ENCODE peak calls at places on chromosomes 6 and 20, in four cellular contexts. P is NCI-H2171 treated with DMSO at 0.1 percent for 48 hours, C is retina, E is HEK293T. D is an unnamed sample.

GRCh38 chr20:23637282-23638221 is at the start of gene CST3:
- DNase-seq in P (peak), C (peak), E (peak), D (peak)

GRCh38 chr6:36383608-36384007 is 3.9 kb downstream of the ETV7 start:
- DNase-seq in P (no peak), C (no peak), E (no peak), D (no peak)

GRCh38 chr6:41247882-41248707 is 19.9 kb downstream of the TREML4 start:
- DNase-seq in P (no peak), C (no peak), E (no peak), D (no peak)

GRCh38 chr6:158474961-158475343 is 84.9 kb upstream of the TMEM181 start:
- DNase-seq in P (no peak), C (no peak), E (no peak), D (peak)

GRCh38 chr6:89275900-89276299 is 39.2 kb downstream of the GABRR2 start:
- DNase-seq in P (no peak), C (no peak), E (no peak), D (no peak)

GRCh38 chr6:33286946-33287914 is 1.8 kb downstream of the WDR46 start:
- DNase-seq in P (no peak), C (no peak), E (no peak), D (no peak)

GRCh38 chr6:13413466-13413862 is 73.9 kb downstream of the GFOD1 start:
- DNase-seq in P (no peak), C (no peak), E (no peak), D (no peak)

GRCh38 chr6:105991561-105992314 is 94.4 kb upstream of the PRDM1 start:
- DNase-seq in P (peak), C (no peak), E (peak), D (peak)

GRCh38 chr20:4815618-4816017 is 93.9 kb downstream of the PRND start:
- DNase-seq in P (no peak), C (no peak), E (no peak), D (no peak)

GRCh38 chr20:46954490-46955038 is 59.9 kb downstream of the EYA2 start:
- DNase-seq in P (no peak), C (peak), E (no peak), D (no peak)

GRCh38 chr20:42254673-42255072 is 636.5 kb upstream of the CHD6 start:
- DNase-seq in P (no peak), C (no peak), E (no peak), D (no peak)

GRCh38 chr6:40352527-40353170 is 234.5 kb downstream of the LRFN2 start:
- DNase-seq in P (no peak), C (no peak), E (peak), D (no peak)

GRCh38 chr6:56551409-56552120 is 91.1 kb downstream of the DST start:
- DNase-seq in P (no peak), C (no peak), E (no peak), D (no peak)

GRCh38 chr6:24060982-24061754 is 64.8 kb upstream of the NRSN1 start:
- DNase-seq in P (no peak), C (no peak), E (no peak), D (no peak)

GRCh38 chr20:44053046-44053445 is 133.9 kb downstream of the JPH2 start:
- DNase-seq in P (no peak), C (no peak), E (no peak), D (no peak)

GRCh38 chr20:59006864-59007757 is at the start of gene CTSZ:
- DNase-seq in P (no peak), C (peak), E (no peak), D (no peak)

GRCh38 chr20:48616481-48616880 is 211.3 kb downstream of the PREX1 start:
- DNase-seq in P (no peak), C (no peak), E (no peak), D (no peak)

GRCh38 chr6:118739976-118740771 is 88.8 kb upstream of the CEP85L start:
- DNase-seq in P (peak), C (no peak), E (no peak), D (no peak)

GRCh38 chr20:61605862-61606557 is 353.9 kb downstream of the CDH4 start:
- DNase-seq in P (no peak), C (no peak), E (no peak), D (no peak)

GRCh38 chr6:76135481-76135880 is 63.0 kb upstream of the IMPG1 start:
- DNase-seq in P (no peak), C (no peak), E (no peak), D (no peak)

GRCh38 chr6:121965739-121966138 is 433.7 kb upstream of the HSF2 start:
- DNase-seq in P (no peak), C (no peak), E (no peak), D (no peak)

GRCh38 chr6:47655719-47656595 is 42.4 kb upstream of the ADGRF4 start:
- DNase-seq in P (peak), C (no peak), E (no peak), D (peak)

GRCh38 chr20:22673467-22673866 is 89.1 kb upstream of the FOXA2 start:
- DNase-seq in P (no peak), C (no peak), E (no peak), D (no peak)

GRCh38 chr6:106117579-106117978 is 31.4 kb downstream of the PRDM1 start:
- DNase-seq in P (no peak), C (no peak), E (no peak), D (no peak)

GRCh38 chr6:32081168-32081624 is 27.9 kb downstream of the TNXB start:
- DNase-seq in P (no peak), C (no peak), E (no peak), D (no peak)

GRCh38 chr20:41317536-41318270 is at the start of gene ZHX3:
- DNase-seq in P (peak), C (peak), E (peak), D (peak)

GRCh38 chr20:45465492-45466266 is 3.9 kb upstream of the WFDC2 start:
- DNase-seq in P (no peak), C (no peak), E (no peak), D (no peak)

GRCh38 chr20:56171087-56172012 is 77.2 kb upstream of the MC3R start:
- DNase-seq in P (no peak), C (peak), E (no peak), D (no peak)

GRCh38 chr6:143108278-143108677 is 47.6 kb downstream of the AIG1 start:
- DNase-seq in P (peak), C (no peak), E (no peak), D (no peak)

GRCh38 chr6:151494235-151494950 is 576 bp downstream of the CCDC170 start:
- DNase-seq in P (peak), C (peak), E (no peak), D (peak)

GRCh38 chr6:135506270-135506997 is 8.9 kb upstream of the AHI1 start:
- DNase-seq in P (peak), C (no peak), E (peak), D (peak)

GRCh38 chr6:157532963-157533362 is 152.0 kb downstream of the ZDHHC14 start:
- DNase-seq in P (no peak), C (no peak), E (no peak), D (no peak)